ENCODE peak calls at places on chromosomes 16 and 17, in nine cellular contexts. One of them, this sample, is unnamed.

GRCh38 chr17:864315-864714 is 82.2 kb downstream of the MRM3 start:
- DNase-seq in spleen: no peak
- DNase-seq in uterus: no peak
- DNase-seq in IMR-90: no peak
- DNase-seq in prostate gland: no peak
- DNase-seq in ovary: no peak
- DNase-seq in breast epithelium: no peak
- DNase-seq in transverse colon: no peak
- DNase-seq in esophagus muscularis mucosa: no peak
- DNase-seq in this sample: no peak

GRCh38 chr17:71032746-71033273 is 863.5 kb downstream of the KCNJ2 start:
- DNase-seq in IMR-90: no peak
- DNase-seq in prostate gland: no peak
- DNase-seq in esophagus muscularis mucosa: no peak
- DNase-seq in breast epithelium: no peak
- DNase-seq in ovary: no peak
- DNase-seq in uterus: no peak
- DNase-seq in transverse colon: no peak
- DNase-seq in spleen: no peak
- DNase-seq in this sample: no peak

GRCh38 chr16:1532771-1533170 is 695 bp upstream of the TMEM204 start:
- DNase-seq in prostate gland: no peak
- DNase-seq in transverse colon: no peak
- DNase-seq in IMR-90: no peak
- DNase-seq in esophagus muscularis mucosa: no peak
- DNase-seq in ovary: no peak
- DNase-seq in uterus: no peak
- DNase-seq in spleen: no peak
- DNase-seq in breast epithelium: no peak
- DNase-seq in this sample: no peak

GRCh38 chr17:81867123-81867951 is 3.8 kb downstream of the ARHGDIA start:
- DNase-seq in IMR-90: peak
- DNase-seq in breast epithelium: no peak
- DNase-seq in esophagus muscularis mucosa: no peak
- DNase-seq in transverse colon: peak
- DNase-seq in ovary: peak
- DNase-seq in uterus: no peak
- DNase-seq in prostate gland: no peak
- DNase-seq in spleen: peak
- DNase-seq in this sample: no peak

GRCh38 chr16:23113185-23113584 is 36.1 kb downstream of the USP31 start:
- DNase-seq in esophagus muscularis mucosa: no peak
- DNase-seq in ovary: no peak
- DNase-seq in transverse colon: no peak
- DNase-seq in IMR-90: no peak
- DNase-seq in breast epithelium: no peak
- DNase-seq in spleen: no peak
- DNase-seq in prostate gland: no peak
- DNase-seq in uterus: no peak
- DNase-seq in this sample: no peak

GRCh38 chr17:78817123-78817522 is 23.5 kb downstream of the USP36 start:
- DNase-seq in esophagus muscularis mucosa: no peak
- DNase-seq in breast epithelium: no peak
- DNase-seq in transverse colon: no peak
- DNase-seq in IMR-90: no peak
- DNase-seq in ovary: no peak
- DNase-seq in spleen: peak
- DNase-seq in uterus: no peak
- DNase-seq in prostate gland: no peak
- DNase-seq in this sample: no peak

GRCh38 chr17:48037036-48037881 is at the start of gene COPZ2:
- DNase-seq in esophagus muscularis mucosa: no peak
- DNase-seq in transverse colon: peak
- DNase-seq in spleen: peak
- DNase-seq in prostate gland: peak
- DNase-seq in IMR-90: peak
- DNase-seq in uterus: peak
- DNase-seq in breast epithelium: peak
- DNase-seq in ovary: peak
- DNase-seq in this sample: peak

GRCh38 chr17:57645950-57646686 is 99.0 kb downstream of the CCDC182 start:
- DNase-seq in spleen: no peak
- DNase-seq in esophagus muscularis mucosa: no peak
- DNase-seq in uterus: no peak
- DNase-seq in breast epithelium: no peak
- DNase-seq in IMR-90: peak
- DNase-seq in transverse colon: no peak
- DNase-seq in ovary: no peak
- DNase-seq in prostate gland: no peak
- DNase-seq in this sample: no peak

GRCh38 chr16:49346459-49346858 is 27.1 kb upstream of the C16orf78 start:
- DNase-seq in ovary: no peak
- DNase-seq in IMR-90: no peak
- DNase-seq in spleen: no peak
- DNase-seq in prostate gland: no peak
- DNase-seq in breast epithelium: no peak
- DNase-seq in esophagus muscularis mucosa: no peak
- DNase-seq in transverse colon: no peak
- DNase-seq in uterus: no peak
- DNase-seq in this sample: peak

DNA sequence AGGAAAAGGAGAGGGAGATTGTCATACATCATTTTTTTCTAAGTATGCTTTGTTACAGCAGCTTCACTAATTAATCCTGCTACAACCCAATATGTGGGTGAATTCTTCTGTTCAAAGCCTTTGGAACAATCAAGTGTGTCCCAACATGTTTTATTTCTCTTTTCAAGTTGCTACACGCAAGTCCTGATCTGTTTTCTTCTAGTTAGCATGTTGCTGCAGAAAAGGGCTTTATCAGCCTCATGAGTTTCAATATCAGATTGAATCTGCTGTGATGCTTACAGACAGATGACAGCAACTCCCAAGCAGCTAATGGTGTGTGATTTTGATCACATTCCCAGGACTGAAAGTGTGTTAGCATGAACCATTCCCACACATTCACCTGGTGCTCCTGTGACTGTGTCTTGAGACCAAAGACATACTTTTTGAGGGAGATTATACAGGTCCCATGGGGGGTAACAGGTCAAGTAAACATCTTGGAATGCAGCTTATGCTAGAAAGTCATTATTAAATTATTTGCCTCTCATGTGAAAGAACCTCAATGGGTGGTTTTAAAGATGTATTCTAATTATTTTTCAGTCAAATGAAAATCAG is 96.9 kb upstream of the KCNJ16 start:
- DNase-seq in breast epithelium: no peak
- DNase-seq in ovary: no peak
- DNase-seq in prostate gland: no peak
- DNase-seq in transverse colon: no peak
- DNase-seq in esophagus muscularis mucosa: no peak
- DNase-seq in uterus: no peak
- DNase-seq in spleen: no peak
- DNase-seq in IMR-90: no peak
- DNase-seq in this sample: no peak
- H3K4me3 ChIP-seq in breast epithelium: no peak
- H3K4me3 ChIP-seq in ovary: no peak
- H3K4me3 ChIP-seq in prostate gland: no peak
- H3K4me3 ChIP-seq in transverse colon: no peak
- H3K4me3 ChIP-seq in esophagus muscularis mucosa: no peak
- H3K4me3 ChIP-seq in uterus: no peak
- H3K4me3 ChIP-seq in spleen: no peak
- H3K4me3 ChIP-seq in IMR-90: no peak
- H3K4me3 ChIP-seq in this sample: no peak

GRCh38 chr17:10681866-10682446 is 15.4 kb downstream of the SCO1 start:
- DNase-seq in IMR-90: peak
- DNase-seq in ovary: no peak
- DNase-seq in transverse colon: no peak
- DNase-seq in breast epithelium: no peak
- DNase-seq in uterus: no peak
- DNase-seq in spleen: no peak
- DNase-seq in esophagus muscularis mucosa: no peak
- DNase-seq in prostate gland: no peak
- DNase-seq in this sample: no peak

GRCh38 chr17:10687497-10687896 is 9.8 kb downstream of the SCO1 start:
- DNase-seq in prostate gland: no peak
- DNase-seq in IMR-90: no peak
- DNase-seq in breast epithelium: no peak
- DNase-seq in esophagus muscularis mucosa: no peak
- DNase-seq in spleen: no peak
- DNase-seq in uterus: no peak
- DNase-seq in transverse colon: no peak
- DNase-seq in ovary: no peak
- DNase-seq in this sample: no peak

GRCh38 chr17:10683853-10684252 is 13.5 kb downstream of the SCO1 start:
- DNase-seq in esophagus muscularis mucosa: no peak
- DNase-seq in uterus: no peak
- DNase-seq in prostate gland: no peak
- DNase-seq in spleen: no peak
- DNase-seq in breast epithelium: no peak
- DNase-seq in transverse colon: no peak
- DNase-seq in ovary: no peak
- DNase-seq in IMR-90: peak
- DNase-seq in this sample: no peak
- TF ChIP-seq CTCF in esophagus muscularis mucosa: peak
- TF ChIP-seq CTCF in uterus: no peak
- TF ChIP-seq CTCF in prostate gland: no peak
- TF ChIP-seq CTCF in spleen: peak
- TF ChIP-seq CTCF in breast epithelium: no peak
- TF ChIP-seq CTCF in transverse colon: peak
- TF ChIP-seq CTCF in ovary: no peak
- TF ChIP-seq CTCF in IMR-90: peak
- TF ChIP-seq CTCF in this sample: no peak

GRCh38 chr16:2867987-2868789 is 10.2 kb upstream of the PRSS22 start:
- DNase-seq in transverse colon: peak
- DNase-seq in IMR-90: peak
- DNase-seq in uterus: peak
- DNase-seq in ovary: peak
- DNase-seq in spleen: peak
- DNase-seq in prostate gland: peak
- DNase-seq in breast epithelium: peak
- DNase-seq in esophagus muscularis mucosa: peak
- DNase-seq in this sample: peak
- TF ChIP-seq POLR2A in transverse colon: peak
- TF ChIP-seq POLR2A in IMR-90: peak
- TF ChIP-seq POLR2A in uterus: peak
- TF ChIP-seq POLR2A in ovary: peak
- TF ChIP-seq POLR2A in spleen: no peak
- TF ChIP-seq POLR2A in prostate gland: no peak
- TF ChIP-seq POLR2A in breast epithelium: no peak
- TF ChIP-seq POLR2A in esophagus muscularis mucosa: peak
- TF ChIP-seq POLR2A in this sample: no peak

GRCh38 chr17:3667366-3668278 is 756 bp downstream of the TAX1BP3 start:
- DNase-seq in transverse colon: peak
- DNase-seq in ovary: peak
- DNase-seq in uterus: peak
- DNase-seq in IMR-90: peak
- DNase-seq in spleen: peak
- DNase-seq in esophagus muscularis mucosa: peak
- DNase-seq in breast epithelium: peak
- DNase-seq in prostate gland: peak
- DNase-seq in this sample: peak
- H3K4me3 ChIP-seq in transverse colon: peak
- H3K4me3 ChIP-seq in ovary: peak
- H3K4me3 ChIP-seq in uterus: peak
- H3K4me3 ChIP-seq in IMR-90: peak
- H3K4me3 ChIP-seq in spleen: peak
- H3K4me3 ChIP-seq in esophagus muscularis mucosa: peak
- H3K4me3 ChIP-seq in breast epithelium: peak
- H3K4me3 ChIP-seq in prostate gland: peak
- H3K4me3 ChIP-seq in this sample: peak

This sample was measured in lower leg skin.